ENCODE peak calls at places on chromosomes 11 and 22, in eight cellular contexts. B is neuronal stem cell; M is ovary; R is prostate gland; J is stomach; D is esophagus squamous epithelium; F is colonic mucosa; C is CD8-positive, alpha-beta T cell. K is an unnamed sample. For H3K4me1, H3K36me3 and H3K27me3, the result is how much of the 10 kb centered on the place peaks cover.

GRCh38 chr11:66996609-66997273 is 21.6 kb downstream of the C11orf86 start:
- DNase-seq in B (no peak), M (no peak), R (no peak), J (no peak), D (no peak), F (no peak), C (no peak), K (no peak)

GRCh38 chr11:106276126-106276525 is 198.7 kb downstream of the AASDHPPT start:
- DNase-seq in B (no peak), M (no peak), R (no peak), J (no peak), D (no peak), F (no peak), C (no peak), K (no peak)

GRCh38 chr22:46013460-46014416 is 36.8 kb upstream of the WNT7B start:
- DNase-seq in B (peak), M (peak), R (peak), J (peak), D (peak), F (peak), C (peak), K (peak)

GRCh38 chr11:106989056-106989455 is 29.2 kb downstream of the GUCY1A2 start:
- DNase-seq in B (no peak), M (no peak), R (no peak), J (no peak), D (no peak), F (no peak), C (no peak), K (no peak)

GRCh38 chr22:50600967-50601668 is 525 bp downstream of the MAPK8IP2 start:
- DNase-seq in B (no peak), M (no peak), R (no peak), J (no peak), D (no peak), F (no peak), C (no peak), K (no peak)

GRCh38 chr11:96122601-96123044 is 198.7 kb upstream of the MTMR2 start:
- DNase-seq in B (no peak), M (no peak), R (peak), J (no peak), D (no peak), F (no peak), C (no peak), K (no peak)

GRCh38 chr11:1759851-1760220 is 3.9 kb downstream of the CTSD start:
- DNase-seq in B (no peak), M (no peak), R (no peak), J (no peak), D (no peak), F (no peak), C (no peak), K (no peak)

GRCh38 chr11:46682773-46683752 is 17.4 kb downstream of the ARHGAP1 start:
- DNase-seq in B (no peak), M (no peak), R (no peak), J (no peak), D (no peak), F (no peak), C (no peak), K (no peak)

GRCh38 chr22:43007519-43008102 is 7.3 kb downstream of the PACSIN2 start:
- DNase-seq in B (no peak), M (no peak), R (no peak), J (peak), D (no peak), F (peak), C (no peak), K (no peak)

GRCh38 chr11:109309153-109309552 is 112.8 kb upstream of the C11orf87 start:
- DNase-seq in B (no peak), M (no peak), R (no peak), J (no peak), D (no peak), F (no peak), C (no peak), K (no peak)

GRCh38 chr11:41789376-41789775 is 329.9 kb upstream of the LRRC4C start:
- DNase-seq in B (no peak), M (no peak), R (no peak), J (no peak), D (no peak), F (no peak), C (no peak), K (no peak)

GRCh38 chr11:1569251-1569780 is 2.8 kb downstream of the DUSP8 start:
- DNase-seq in B (no peak), M (no peak), R (no peak), J (peak), D (no peak), F (peak), C (no peak), K (peak)

GRCh38 chr11:63532150-63532549 is 4.5 kb upstream of the PLAAT4 start:
- DNase-seq in B (no peak), M (no peak), R (no peak), J (no peak), D (no peak), F (no peak), C (no peak), K (no peak)
- H3K4me1 ChIP-seq in B (under half), M (under half), R (under half), J (under half), D (under half), F (under half), C (half or more), K (half or more)

DNA sequence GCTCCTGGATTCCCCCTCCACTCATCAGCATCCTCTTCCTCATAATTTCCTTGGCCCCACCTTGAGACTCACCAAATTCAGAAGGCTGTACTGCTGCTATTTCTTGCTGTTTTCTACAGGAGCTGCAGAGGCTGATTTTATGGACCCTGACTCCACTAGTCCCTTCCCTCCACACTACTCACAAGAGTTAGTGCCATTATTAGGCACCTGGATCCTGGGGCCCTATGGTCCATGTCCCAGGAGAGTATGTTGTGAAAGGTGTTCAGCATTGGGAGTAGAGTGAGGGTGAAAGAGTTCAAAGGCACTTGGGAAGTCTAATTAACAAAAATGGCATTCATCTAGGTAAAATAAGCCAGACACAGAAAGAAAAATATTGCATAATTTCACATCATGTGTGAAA is at the start of gene OR56A4:
- DNase-seq in B (no peak), M (no peak), R (no peak), J (no peak), D (no peak), F (no peak), C (no peak), K (no peak)
- H3K36me3 ChIP-seq in B (under half), M (under half), R (under half), J (under half), D (under half), F (under half), C (under half), K (under half)

GRCh38 chr11:8593455-8593854 is 573 bp downstream of the STK33 start:
- DNase-seq in B (no peak), M (no peak), R (no peak), J (no peak), D (no peak), F (no peak), C (no peak), K (no peak)
- H3K27me3 ChIP-seq in B (under half), M (under half), R (under half), J (under half), D (under half), F (under half), C (under half), K (under half)

GRCh38 chr22:21858025-21858764 is 9.2 kb downstream of the MAPK1 start:
- DNase-seq in B (no peak), M (no peak), R (no peak), J (no peak), D (no peak), F (no peak), C (no peak), K (no peak)

GRCh38 chr22:21856868-21857267 is 10.6 kb downstream of the MAPK1 start:
- DNase-seq in B (no peak), M (no peak), R (no peak), J (no peak), D (no peak), F (no peak), C (no peak), K (no peak)

GRCh38 chr22:21855715-21856114 is 11.7 kb downstream of the MAPK1 start:
- DNase-seq in B (no peak), M (no peak), R (no peak), J (no peak), D (no peak), F (no peak), C (no peak), K (no peak)

GRCh38 chr22:21857501-21857914 is 9.9 kb downstream of the MAPK1 start:
- DNase-seq in B (no peak), M (no peak), R (no peak), J (no peak), D (no peak), F (no peak), C (no peak), K (no peak)

DNA sequence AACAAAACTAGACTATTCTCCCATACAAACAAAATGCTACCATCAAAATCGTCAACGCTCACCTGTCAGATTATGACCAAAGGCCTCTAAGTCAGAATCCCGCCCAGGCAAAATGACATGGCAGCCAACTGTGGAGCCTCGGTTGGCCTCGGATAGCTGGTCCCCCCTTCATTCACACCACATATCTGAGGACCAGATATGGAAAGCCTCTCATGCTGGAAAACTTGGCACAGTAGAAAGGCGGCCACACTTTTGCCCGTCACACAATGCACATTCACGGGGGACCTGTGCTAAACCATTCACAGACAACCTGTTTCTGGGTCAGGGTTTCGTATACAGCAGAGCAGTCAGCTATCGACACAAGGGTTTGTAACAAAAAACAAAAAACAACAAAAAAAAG is 11.2 kb downstream of the MAPK1 start:
- DNase-seq in B (no peak), M (no peak), R (no peak), J (no peak), D (no peak), F (no peak), C (no peak), K (no peak)
- H3K4me1 ChIP-seq in B (under half), M (under half), R (under half), J (half or more), D (under half), F (under half), C (under half), K (under half)

DNA sequence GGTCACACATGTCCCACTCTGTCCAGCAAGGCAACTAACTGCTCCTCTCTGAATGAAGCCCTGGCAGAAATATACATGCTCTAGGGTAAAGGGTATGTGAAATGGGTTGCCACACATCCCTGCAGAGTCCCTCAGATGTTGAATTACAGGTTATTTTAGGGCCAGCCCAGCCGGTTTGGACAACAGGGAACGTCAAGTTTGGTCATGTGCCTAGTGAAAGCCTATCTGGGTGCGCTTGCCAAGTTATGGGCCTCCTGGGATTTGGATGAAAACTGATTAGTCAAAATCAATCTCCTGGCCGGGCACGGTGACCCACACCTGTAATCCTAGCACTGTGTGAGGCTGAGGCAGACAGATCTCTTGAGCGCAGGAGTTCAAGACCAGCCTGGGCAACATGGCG is 10.4 kb downstream of the AP1B1 start:
- DNase-seq in B (no peak), M (no peak), R (peak), J (peak), D (no peak), F (no peak), C (no peak), K (no peak)
- H3K36me3 ChIP-seq in B (under half), M (under half), R (under half), J (under half), D (under half), F (under half), C (under half), K (under half)

DNA sequence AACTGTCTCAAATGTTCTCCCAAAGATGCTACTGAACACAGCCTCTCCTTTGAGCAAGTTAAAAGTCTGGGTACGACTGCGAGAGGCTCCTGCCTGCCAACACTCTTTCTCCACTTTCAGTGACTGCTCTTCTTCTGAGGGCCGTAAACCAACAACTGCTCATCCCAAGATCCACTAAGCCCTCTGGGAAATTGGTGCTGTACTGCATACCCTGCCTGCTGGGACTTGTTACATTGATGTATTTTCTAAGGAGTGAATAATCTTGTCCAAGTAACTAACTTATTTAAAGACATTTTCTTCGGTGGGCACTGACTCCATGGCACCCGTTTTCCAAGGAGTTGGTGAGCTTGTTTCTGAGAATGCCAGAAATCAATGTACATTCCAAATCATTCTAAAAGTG is 87.2 kb downstream of the ZNF280B start:
- DNase-seq in B (no peak), M (no peak), R (no peak), J (no peak), D (no peak), F (no peak), C (no peak), K (no peak)
- H3K27me3 ChIP-seq in B (under half), M (under half), R (under half), J (under half), D (under half), F (under half), C (under half), K (under half)

DNA sequence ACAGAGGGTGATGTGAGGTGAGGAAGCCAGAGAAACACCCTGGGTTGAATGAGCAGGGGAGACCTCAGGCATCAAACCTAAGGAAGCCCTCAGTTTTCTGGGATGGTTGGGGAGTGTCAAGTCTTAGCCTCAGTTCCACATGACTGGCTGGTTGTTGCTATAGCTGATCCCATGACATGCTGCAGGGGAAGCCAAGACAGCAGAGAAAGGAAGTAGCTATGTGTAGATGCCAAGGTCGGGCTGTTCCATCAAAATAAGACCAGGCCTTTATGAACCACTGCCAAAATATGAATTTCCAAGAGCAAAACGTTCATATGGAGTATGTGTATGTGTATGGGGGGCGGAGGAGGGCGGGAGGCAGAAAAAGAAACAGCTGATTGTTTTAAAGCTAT is 11.6 kb downstream of the CD59 start:
- DNase-seq in B (no peak), M (no peak), R (no peak), J (no peak), D (no peak), F (no peak), C (no peak), K (no peak)
- H3K4me1 ChIP-seq in B (under half), M (under half), R (under half), J (under half), D (under half), F (under half), C (under half), K (under half)

GRCh38 chr22:20127318-20127868 is 4.2 kb upstream of the ZDHHC8 start:
- DNase-seq in B (no peak), M (no peak), R (no peak), J (no peak), D (no peak), F (no peak), C (no peak), K (no peak)
- H3K36me3 ChIP-seq in B (half or more), M (under half), R (under half), J (half or more), D (under half), F (under half), C (under half), K (under half)

GRCh38 chr11:44306469-44307244 is 3.3 kb downstream of the ALX4 start:
- DNase-seq in B (no peak), M (no peak), R (no peak), J (no peak), D (no peak), F (no peak), C (no peak), K (no peak)

GRCh38 chr11:44308256-44308922 is 1.6 kb downstream of the ALX4 start:
- DNase-seq in B (no peak), M (no peak), R (no peak), J (no peak), D (no peak), F (no peak), C (no peak), K (no peak)

GRCh38 chr11:44305643-44306468 is 4.1 kb downstream of the ALX4 start:
- DNase-seq in B (no peak), M (no peak), R (no peak), J (peak), D (no peak), F (peak), C (no peak), K (peak)

GRCh38 chr11:44308923-44309482 is 936 bp downstream of the ALX4 start:
- DNase-seq in B (no peak), M (no peak), R (no peak), J (no peak), D (no peak), F (no peak), C (no peak), K (no peak)

DNA sequence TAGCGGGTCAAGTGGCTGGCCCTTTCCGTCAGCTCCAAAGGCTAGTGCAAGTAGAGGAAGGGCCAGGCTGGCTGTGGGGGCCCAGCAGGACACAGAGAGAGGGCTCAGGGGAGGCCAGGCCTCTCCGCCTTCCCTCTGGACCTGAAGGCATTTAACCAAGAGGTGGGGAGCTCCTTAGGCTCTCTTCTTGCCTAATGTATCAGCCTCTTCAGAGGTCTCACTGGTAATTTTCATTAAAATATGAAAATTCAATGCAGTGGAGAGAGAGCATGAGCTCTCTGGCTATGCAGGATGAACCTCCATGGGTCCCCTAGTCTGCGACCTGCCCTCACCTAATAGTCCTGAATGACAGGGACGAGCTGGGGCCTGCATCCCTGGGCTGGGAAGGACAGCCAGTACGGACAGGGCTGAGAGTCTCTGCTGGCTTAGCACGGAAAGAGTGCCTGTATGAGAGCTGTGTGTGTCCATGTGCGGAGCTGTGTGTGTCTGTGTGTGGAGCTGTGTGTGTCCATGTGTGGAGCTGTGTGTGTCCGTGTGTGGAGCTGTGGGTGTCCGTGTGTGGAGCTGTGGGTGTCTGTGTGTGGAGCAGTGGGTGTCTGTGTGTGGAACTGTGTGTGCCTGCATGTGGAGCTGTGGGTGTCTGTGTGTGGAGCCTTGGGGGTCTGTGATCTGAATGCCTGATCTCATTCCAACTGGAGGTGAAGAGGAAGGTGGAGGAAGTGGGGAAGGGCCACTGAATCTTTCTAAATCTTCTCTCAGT is 2.4 kb downstream of the ALX4 start:
- DNase-seq in B (no peak), M (no peak), R (no peak), J (no peak), D (no peak), F (no peak), C (no peak), K (no peak)
- H3K27me3 ChIP-seq in B (half or more), M (under half), R (half or more), J (half or more), D (under half), F (half or more), C (under half), K (half or more)